ENCODE peak calls at places on chromosome 17, in eight cellular contexts. One of them, this sample, is unnamed. For H3K4me1, the result is how much of the 10 kb centered on the place peaks cover.

GRCh38 chr17:15885770-15886169 is 59.2 kb upstream of the ADORA2B start:
- DNase-seq in left ventricle myocardium inferior: no peak
- DNase-seq in stomach: no peak
- DNase-seq in IMR-90: peak
- DNase-seq in right cardiac atrium: no peak
- DNase-seq in tibial nerve: no peak
- DNase-seq in heart left ventricle: no peak
- DNase-seq in aorta: no peak
- DNase-seq in this sample: no peak

GRCh38 chr17:38728290-38728831 is 1.8 kb upstream of the CISD3 start:
- DNase-seq in left ventricle myocardium inferior: no peak
- DNase-seq in stomach: no peak
- DNase-seq in IMR-90: no peak
- DNase-seq in right cardiac atrium: no peak
- DNase-seq in tibial nerve: no peak
- DNase-seq in heart left ventricle: no peak
- DNase-seq in aorta: no peak
- DNase-seq in this sample: peak

GRCh38 chr17:38705803-38706624 is 941 bp downstream of the MLLT6 start:
- DNase-seq in left ventricle myocardium inferior: peak
- DNase-seq in stomach: peak
- DNase-seq in IMR-90: no peak
- DNase-seq in right cardiac atrium: peak
- DNase-seq in tibial nerve: peak
- DNase-seq in heart left ventricle: peak
- DNase-seq in aorta: peak
- DNase-seq in this sample: peak

GRCh38 chr17:39222866-39223834 is 2.6 kb downstream of the STAC2 start:
- DNase-seq in left ventricle myocardium inferior: no peak
- DNase-seq in stomach: no peak
- DNase-seq in IMR-90: no peak
- DNase-seq in right cardiac atrium: no peak
- DNase-seq in tibial nerve: no peak
- DNase-seq in heart left ventricle: no peak
- DNase-seq in aorta: peak
- DNase-seq in this sample: no peak

GRCh38 chr17:38693700-38694329 is 11.3 kb upstream of the MLLT6 start:
- DNase-seq in left ventricle myocardium inferior: peak
- DNase-seq in stomach: peak
- DNase-seq in IMR-90: peak
- DNase-seq in right cardiac atrium: peak
- DNase-seq in tibial nerve: peak
- DNase-seq in heart left ventricle: peak
- DNase-seq in aorta: peak
- DNase-seq in this sample: no peak

GRCh38 chr17:39547713-39548478 is 59.8 kb downstream of the NEUROD2 start:
- DNase-seq in left ventricle myocardium inferior: peak
- DNase-seq in stomach: peak
- DNase-seq in IMR-90: no peak
- DNase-seq in right cardiac atrium: peak
- DNase-seq in tibial nerve: peak
- DNase-seq in heart left ventricle: peak
- DNase-seq in aorta: peak
- DNase-seq in this sample: peak

GRCh38 chr17:75097865-75098264 is 10.1 kb downstream of the SLC16A5 start:
- DNase-seq in left ventricle myocardium inferior: no peak
- DNase-seq in stomach: no peak
- DNase-seq in IMR-90: no peak
- DNase-seq in right cardiac atrium: no peak
- DNase-seq in tibial nerve: no peak
- DNase-seq in heart left ventricle: no peak
- DNase-seq in aorta: no peak
- DNase-seq in this sample: no peak

GRCh38 chr17:66737524-66737923 is 97.4 kb upstream of the CACNG5 start:
- DNase-seq in left ventricle myocardium inferior: peak
- DNase-seq in stomach: no peak
- DNase-seq in IMR-90: peak
- DNase-seq in right cardiac atrium: peak
- DNase-seq in tibial nerve: no peak
- DNase-seq in heart left ventricle: peak
- DNase-seq in aorta: no peak
- DNase-seq in this sample: no peak

GRCh38 chr17:48024149-48025039 is 13.2 kb downstream of the COPZ2 start:
- DNase-seq in left ventricle myocardium inferior: peak
- DNase-seq in stomach: peak
- DNase-seq in IMR-90: no peak
- DNase-seq in right cardiac atrium: peak
- DNase-seq in tibial nerve: no peak
- DNase-seq in heart left ventricle: peak
- DNase-seq in aorta: peak
- DNase-seq in this sample: no peak

GRCh38 chr17:76398523-76399174 is 14.2 kb downstream of the SPHK1 start:
- DNase-seq in left ventricle myocardium inferior: no peak
- DNase-seq in stomach: no peak
- DNase-seq in IMR-90: no peak
- DNase-seq in right cardiac atrium: no peak
- DNase-seq in tibial nerve: no peak
- DNase-seq in heart left ventricle: no peak
- DNase-seq in aorta: no peak
- DNase-seq in this sample: no peak

GRCh38 chr17:8629371-8630226 is 926 bp downstream of the MYH10 start:
- DNase-seq in left ventricle myocardium inferior: peak
- DNase-seq in stomach: no peak
- DNase-seq in IMR-90: no peak
- DNase-seq in right cardiac atrium: peak
- DNase-seq in tibial nerve: no peak
- DNase-seq in heart left ventricle: peak
- DNase-seq in aorta: peak
- DNase-seq in this sample: peak

GRCh38 chr17:9729034-9729650 is 62.2 kb downstream of the DHRS7C start:
- DNase-seq in left ventricle myocardium inferior: no peak
- DNase-seq in stomach: no peak
- DNase-seq in IMR-90: peak
- DNase-seq in right cardiac atrium: no peak
- DNase-seq in tibial nerve: no peak
- DNase-seq in heart left ventricle: no peak
- DNase-seq in aorta: no peak
- DNase-seq in this sample: peak

GRCh38 chr17:37207103-37207502 is 168.7 kb upstream of the C17orf78 start:
- DNase-seq in left ventricle myocardium inferior: no peak
- DNase-seq in stomach: no peak
- DNase-seq in IMR-90: no peak
- DNase-seq in right cardiac atrium: no peak
- DNase-seq in tibial nerve: no peak
- DNase-seq in heart left ventricle: no peak
- DNase-seq in aorta: no peak
- DNase-seq in this sample: no peak

GRCh38 chr17:81414751-81415516 is 19.7 kb downstream of the BAHCC1 start:
- DNase-seq in left ventricle myocardium inferior: no peak
- DNase-seq in stomach: no peak
- DNase-seq in IMR-90: no peak
- DNase-seq in right cardiac atrium: no peak
- DNase-seq in tibial nerve: no peak
- DNase-seq in heart left ventricle: no peak
- DNase-seq in aorta: no peak
- DNase-seq in this sample: no peak

GRCh38 chr17:76529643-76530488 is 7.6 kb downstream of the CYGB start:
- DNase-seq in left ventricle myocardium inferior: peak
- DNase-seq in stomach: peak
- DNase-seq in IMR-90: peak
- DNase-seq in right cardiac atrium: peak
- DNase-seq in tibial nerve: peak
- DNase-seq in heart left ventricle: peak
- DNase-seq in aorta: peak
- DNase-seq in this sample: peak

GRCh38 chr17:77841742-77842141 is 116.8 kb upstream of the TNRC6C start:
- DNase-seq in left ventricle myocardium inferior: peak
- DNase-seq in stomach: no peak
- DNase-seq in IMR-90: no peak
- DNase-seq in right cardiac atrium: no peak
- DNase-seq in tibial nerve: no peak
- DNase-seq in heart left ventricle: no peak
- DNase-seq in aorta: no peak
- DNase-seq in this sample: no peak

GRCh38 chr17:39212200-39212810 is 12.2 kb downstream of the RPL19 start:
- DNase-seq in left ventricle myocardium inferior: no peak
- DNase-seq in stomach: no peak
- DNase-seq in IMR-90: no peak
- DNase-seq in right cardiac atrium: peak
- DNase-seq in tibial nerve: no peak
- DNase-seq in heart left ventricle: no peak
- DNase-seq in aorta: no peak
- DNase-seq in this sample: no peak

GRCh38 chr17:40461774-40462342 is 18.6 kb downstream of the IGFBP4 start:
- DNase-seq in left ventricle myocardium inferior: no peak
- DNase-seq in stomach: no peak
- DNase-seq in IMR-90: no peak
- DNase-seq in right cardiac atrium: peak
- DNase-seq in tibial nerve: no peak
- DNase-seq in heart left ventricle: no peak
- DNase-seq in aorta: no peak
- DNase-seq in this sample: no peak

GRCh38 chr17:71392715-71393567 is 727.9 kb upstream of the SOX9 start:
- DNase-seq in left ventricle myocardium inferior: no peak
- DNase-seq in stomach: no peak
- DNase-seq in IMR-90: peak
- DNase-seq in right cardiac atrium: no peak
- DNase-seq in tibial nerve: no peak
- DNase-seq in heart left ventricle: no peak
- DNase-seq in aorta: no peak
- DNase-seq in this sample: no peak

GRCh38 chr17:80195671-80196529 is 24.2 kb downstream of the SGSH start:
- DNase-seq in left ventricle myocardium inferior: no peak
- DNase-seq in stomach: no peak
- DNase-seq in IMR-90: no peak
- DNase-seq in right cardiac atrium: no peak
- DNase-seq in tibial nerve: no peak
- DNase-seq in heart left ventricle: no peak
- DNase-seq in aorta: no peak
- DNase-seq in this sample: peak

GRCh38 chr17:71081666-71082065 is 912.3 kb downstream of the KCNJ2 start:
- DNase-seq in left ventricle myocardium inferior: no peak
- DNase-seq in stomach: no peak
- DNase-seq in IMR-90: no peak
- DNase-seq in right cardiac atrium: no peak
- DNase-seq in tibial nerve: no peak
- DNase-seq in heart left ventricle: no peak
- DNase-seq in aorta: no peak
- DNase-seq in this sample: no peak

GRCh38 chr17:74427048-74427762 is 4.7 kb upstream of the GPRC5C start:
- DNase-seq in left ventricle myocardium inferior: no peak
- DNase-seq in stomach: peak
- DNase-seq in IMR-90: no peak
- DNase-seq in right cardiac atrium: peak
- DNase-seq in tibial nerve: no peak
- DNase-seq in heart left ventricle: peak
- DNase-seq in aorta: no peak
- DNase-seq in this sample: no peak

GRCh38 chr17:53058031-53058430 is 764.7 kb upstream of the KIF2B start:
- DNase-seq in left ventricle myocardium inferior: no peak
- DNase-seq in stomach: no peak
- DNase-seq in IMR-90: no peak
- DNase-seq in right cardiac atrium: no peak
- DNase-seq in tibial nerve: no peak
- DNase-seq in heart left ventricle: no peak
- DNase-seq in aorta: no peak
- DNase-seq in this sample: no peak

GRCh38 chr17:80313160-80313829 is 52.6 kb downstream of the RNF213 start:
- DNase-seq in left ventricle myocardium inferior: no peak
- DNase-seq in stomach: no peak
- DNase-seq in IMR-90: no peak
- DNase-seq in right cardiac atrium: no peak
- DNase-seq in tibial nerve: no peak
- DNase-seq in heart left ventricle: no peak
- DNase-seq in aorta: peak
- DNase-seq in this sample: no peak

GRCh38 chr17:9021158-9021984 is at the start of gene NTN1:
- DNase-seq in left ventricle myocardium inferior: peak
- DNase-seq in stomach: peak
- DNase-seq in IMR-90: peak
- DNase-seq in right cardiac atrium: peak
- DNase-seq in tibial nerve: peak
- DNase-seq in heart left ventricle: peak
- DNase-seq in aorta: peak
- DNase-seq in this sample: peak

GRCh38 chr17:78323821-78324390 is 36.0 kb downstream of the SOCS3 start:
- DNase-seq in left ventricle myocardium inferior: no peak
- DNase-seq in stomach: no peak
- DNase-seq in IMR-90: no peak
- DNase-seq in right cardiac atrium: no peak
- DNase-seq in tibial nerve: no peak
- DNase-seq in heart left ventricle: no peak
- DNase-seq in aorta: no peak
- DNase-seq in this sample: no peak

GRCh38 chr17:4014148-4014927 is 50.1 kb upstream of the ATP2A3 start:
- DNase-seq in left ventricle myocardium inferior: no peak
- DNase-seq in stomach: no peak
- DNase-seq in IMR-90: no peak
- DNase-seq in right cardiac atrium: no peak
- DNase-seq in tibial nerve: no peak
- DNase-seq in heart left ventricle: no peak
- DNase-seq in aorta: no peak
- DNase-seq in this sample: no peak

GRCh38 chr17:49976828-49977202 is 7.8 kb downstream of the DLX4 start:
- DNase-seq in left ventricle myocardium inferior: no peak
- DNase-seq in stomach: no peak
- DNase-seq in IMR-90: no peak
- DNase-seq in right cardiac atrium: no peak
- DNase-seq in tibial nerve: no peak
- DNase-seq in heart left ventricle: no peak
- DNase-seq in aorta: no peak
- DNase-seq in this sample: no peak
- H3K4me1 ChIP-seq in left ventricle myocardium inferior: under half
- H3K4me1 ChIP-seq in stomach: under half
- H3K4me1 ChIP-seq in IMR-90: under half
- H3K4me1 ChIP-seq in right cardiac atrium: under half
- H3K4me1 ChIP-seq in tibial nerve: under half
- H3K4me1 ChIP-seq in heart left ventricle: under half
- H3K4me1 ChIP-seq in aorta: under half
- H3K4me1 ChIP-seq in this sample: under half

GRCh38 chr17:19415806-19416775 is 5.1 kb downstream of the RNF112 start:
- DNase-seq in left ventricle myocardium inferior: no peak
- DNase-seq in stomach: no peak
- DNase-seq in IMR-90: no peak
- DNase-seq in right cardiac atrium: no peak
- DNase-seq in tibial nerve: no peak
- DNase-seq in heart left ventricle: no peak
- DNase-seq in aorta: no peak
- DNase-seq in this sample: no peak
- H3K4me1 ChIP-seq in left ventricle myocardium inferior: under half
- H3K4me1 ChIP-seq in stomach: under half
- H3K4me1 ChIP-seq in IMR-90: under half
- H3K4me1 ChIP-seq in right cardiac atrium: under half
- H3K4me1 ChIP-seq in tibial nerve: under half
- H3K4me1 ChIP-seq in heart left ventricle: under half
- H3K4me1 ChIP-seq in aorta: under half
- H3K4me1 ChIP-seq in this sample: under half

GRCh38 chr17:57913576-57914273 is 41.5 kb downstream of the CUEDC1 start:
- DNase-seq in left ventricle myocardium inferior: no peak
- DNase-seq in stomach: no peak
- DNase-seq in IMR-90: no peak
- DNase-seq in right cardiac atrium: peak
- DNase-seq in tibial nerve: no peak
- DNase-seq in heart left ventricle: no peak
- DNase-seq in aorta: no peak
- DNase-seq in this sample: no peak
- H3K4me1 ChIP-seq in left ventricle myocardium inferior: half or more
- H3K4me1 ChIP-seq in stomach: half or more
- H3K4me1 ChIP-seq in IMR-90: under half
- H3K4me1 ChIP-seq in right cardiac atrium: under half
- H3K4me1 ChIP-seq in tibial nerve: under half
- H3K4me1 ChIP-seq in heart left ventricle: half or more
- H3K4me1 ChIP-seq in aorta: under half
- H3K4me1 ChIP-seq in this sample: under half

GRCh38 chr17:46191332-46192210 is 1.7 kb downstream of the KANSL1 start:
- DNase-seq in left ventricle myocardium inferior: no peak
- DNase-seq in stomach: no peak
- DNase-seq in IMR-90: no peak
- DNase-seq in right cardiac atrium: no peak
- DNase-seq in tibial nerve: no peak
- DNase-seq in heart left ventricle: no peak
- DNase-seq in aorta: no peak
- DNase-seq in this sample: peak
- H3K4me1 ChIP-seq in left ventricle myocardium inferior: half or more
- H3K4me1 ChIP-seq in stomach: half or more
- H3K4me1 ChIP-seq in IMR-90: under half
- H3K4me1 ChIP-seq in right cardiac atrium: under half
- H3K4me1 ChIP-seq in tibial nerve: under half
- H3K4me1 ChIP-seq in heart left ventricle: half or more
- H3K4me1 ChIP-seq in aorta: under half
- H3K4me1 ChIP-seq in this sample: half or more

This sample was measured in OCI-LY7.